ENCODE peak calls at places on chromosome 6, in nine cellular contexts. E is cardiac muscle cell; I is trophoblast cell; V is AG09309; Y is fibroblast of mammary gland; T is mammary epithelial cell; L is NCI-H524; O is DMS153; H is activated T-helper 1 cell treated with anti-CD3 and anti-CD28 coated beads, Interleukin-2, amount 50 U/mL, for 16 hours. Q is an unnamed sample.
A peak's percentile ranks its signal among the peaks of the same experiment; 100 is the strongest.

GRCh38 chr6:48765352-48765961 is 654.5 kb upstream of the PTCHD4 start:
- DNase-seq in E (peak; percentile 83), I (peak; percentile 13), V (no peak), Y (peak; percentile 80), T (peak; percentile 58), L (peak; percentile 54), O (peak; percentile 25), H (no peak), Q (peak; percentile 27)

GRCh38 chr6:116215414-116215813 is 38.5 kb downstream of the TSPYL4 start:
- DNase-seq in E (peak; percentile 25), I (no peak), V (no peak), Y (peak; percentile 21), T (no peak), L (peak; percentile 2), O (no peak), H (no peak), Q (no peak)

GRCh38 chr6:72031471-72031870 is 145.1 kb downstream of the RIMS1 start:
- DNase-seq in E (no peak), I (no peak), V (no peak), Y (no peak), T (peak; percentile 56), L (no peak), O (no peak), H (no peak), Q (no peak)

GRCh38 chr6:73728548-73729205 is 32.7 kb downstream of the CD109 start:
- DNase-seq in E (no peak), I (no peak), V (no peak), Y (no peak), T (no peak), L (no peak), O (no peak), H (no peak), Q (no peak)

GRCh38 chr6:52720301-52720700 is 43.0 kb downstream of the GSTA2 start:
- DNase-seq in E (no peak), I (no peak), V (no peak), Y (no peak), T (no peak), L (no peak), O (no peak), H (no peak), Q (no peak)

GRCh38 chr6:72864799-72865198 is 242.9 kb downstream of the KCNQ5 start:
- DNase-seq in E (no peak), I (no peak), V (no peak), Y (no peak), T (no peak), L (no peak), O (no peak), H (no peak), Q (no peak)

GRCh38 chr6:118187568-118188164 is 280.6 kb downstream of the SLC35F1 start:
- DNase-seq in E (peak; percentile 89), I (no peak), V (peak; percentile 48), Y (peak; percentile 94), T (no peak), L (no peak), O (no peak), H (no peak), Q (no peak)

GRCh38 chr6:108174371-108175175 is 8.8 kb downstream of the NR2E1 start:
- DNase-seq in E (peak; percentile 57), I (no peak), V (no peak), Y (peak; percentile 26), T (no peak), L (no peak), O (no peak), H (no peak), Q (no peak)

GRCh38 chr6:164408868-164409267 is 900.5 kb downstream of the C6orf118 start:
- DNase-seq in E (no peak), I (no peak), V (no peak), Y (no peak), T (no peak), L (no peak), O (no peak), H (no peak), Q (no peak)

GRCh38 chr6:145534986-145535385 is 200.3 kb downstream of the EPM2A start:
- DNase-seq in E (no peak), I (no peak), V (no peak), Y (peak; percentile 10), T (no peak), L (no peak), O (peak; percentile 51), H (no peak), Q (peak; percentile 65)

GRCh38 chr6:107713214-107713962 is 110.7 kb downstream of the SCML4 start:
- DNase-seq in E (no peak), I (no peak), V (no peak), Y (no peak), T (no peak), L (peak; percentile 11), O (no peak), H (no peak), Q (no peak)

GRCh38 chr6:144216668-144217218 is 66.4 kb downstream of the STX11 start:
- DNase-seq in E (no peak), I (no peak), V (no peak), Y (no peak), T (no peak), L (no peak), O (no peak), H (no peak), Q (no peak)

GRCh38 chr6:159529820-159530405 is 163.1 kb downstream of the SOD2 start:
- DNase-seq in E (no peak), I (no peak), V (no peak), Y (peak; percentile 6), T (no peak), L (peak; percentile 77), O (no peak), H (no peak), Q (no peak)

GRCh38 chr6:169666441-169666840 is 35.4 kb downstream of the WDR27 start:
- DNase-seq in E (no peak), I (no peak), V (no peak), Y (no peak), T (no peak), L (no peak), O (no peak), H (no peak), Q (no peak)

GRCh38 chr6:106546322-106547052 is 82.8 kb downstream of the RTN4IP1 start:
- DNase-seq in E (peak; percentile 69), I (no peak), V (peak; percentile 28), Y (peak; percentile 95), T (peak; percentile 92), L (no peak), O (peak; percentile 68), H (no peak), Q (no peak)

GRCh38 chr6:82711992-82712788 is 348.6 kb downstream of the TPBG start:
- DNase-seq in E (peak; percentile 70), I (no peak), V (peak; percentile 75), Y (peak; percentile 71), T (no peak), L (no peak), O (no peak), H (no peak), Q (no peak)

GRCh38 chr6:89237158-89237557 is 20.0 kb upstream of the GABRR1 start:
- DNase-seq in E (no peak), I (no peak), V (no peak), Y (no peak), T (peak; percentile 52), L (no peak), O (no peak), H (no peak), Q (no peak)

GRCh38 chr6:3727593-3728108 is 23.9 kb downstream of the PXDC1 start:
- DNase-seq in E (no peak), I (no peak), V (no peak), Y (no peak), T (no peak), L (no peak), O (no peak), H (no peak), Q (no peak)

GRCh38 chr6:5318617-5319016 is 57.3 kb downstream of the FARS2 start:
- DNase-seq in E (no peak), I (no peak), V (no peak), Y (no peak), T (no peak), L (no peak), O (no peak), H (no peak), Q (no peak)

GRCh38 chr6:7642784-7643183 is 52.8 kb downstream of the SNRNP48 start:
- DNase-seq in E (no peak), I (no peak), V (no peak), Y (no peak), T (no peak), L (no peak), O (no peak), H (no peak), Q (no peak)

GRCh38 chr6:67501738-67502137 is 1133.3 kb upstream of the ADGRB3 start:
- DNase-seq in E (peak; percentile 10), I (no peak), V (no peak), Y (no peak), T (no peak), L (no peak), O (no peak), H (no peak), Q (no peak)

GRCh38 chr6:21740719-21741118 is 147.2 kb downstream of the SOX4 start:
- DNase-seq in E (peak; percentile 46), I (no peak), V (no peak), Y (peak; percentile 48), T (no peak), L (peak; percentile 13), O (peak; percentile 46), H (no peak), Q (no peak)

GRCh38 chr6:4451101-4451500 is 315.7 kb upstream of the ECI2 start:
- DNase-seq in E (no peak), I (peak; percentile 73), V (no peak), Y (no peak), T (no peak), L (no peak), O (no peak), H (no peak), Q (no peak)

GRCh38 chr6:147970970-147971369 is 371.7 kb upstream of the SASH1 start:
- DNase-seq in E (peak; percentile 33), I (no peak), V (no peak), Y (peak; percentile 8), T (peak; percentile 14), L (peak; percentile 78), O (no peak), H (no peak), Q (no peak)

GRCh38 chr6:3287976-3288707 is 29.4 kb downstream of the PSMG4 start:
- DNase-seq in E (no peak), I (no peak), V (no peak), Y (no peak), T (no peak), L (no peak), O (no peak), H (no peak), Q (no peak)

GRCh38 chr6:145235207-145235606 is 500.1 kb downstream of the EPM2A start:
- DNase-seq in E (no peak), I (no peak), V (no peak), Y (no peak), T (no peak), L (no peak), O (no peak), H (no peak), Q (no peak)

GRCh38 chr6:36201612-36202011 is 5.1 kb downstream of the BRPF3 start:
- DNase-seq in E (no peak), I (no peak), V (no peak), Y (no peak), T (no peak), L (no peak), O (no peak), H (no peak), Q (no peak)

GRCh38 chr6:25138697-25139051 is 140.5 kb upstream of the CARMIL1 start:
- DNase-seq in E (no peak), I (no peak), V (no peak), Y (no peak), T (no peak), L (no peak), O (no peak), H (no peak), Q (no peak)

GRCh38 chr6:106113256-106113954 is 27.3 kb downstream of the PRDM1 start:
- DNase-seq in E (no peak), I (no peak), V (no peak), Y (no peak), T (no peak), L (no peak), O (no peak), H (no peak), Q (no peak)

GRCh38 chr6:89970609-89971337 is 76.5 kb downstream of the GJA10 start:
- DNase-seq in E (peak; percentile 68), I (peak; percentile 85), V (no peak), Y (peak; percentile 72), T (peak; percentile 45), L (peak; percentile 84), O (peak; percentile 59), H (no peak), Q (peak; percentile 48)

GRCh38 chr6:40996591-40997247 is 42.3 kb downstream of the UNC5CL start:
- DNase-seq in E (peak; percentile 38), I (no peak), V (no peak), Y (no peak), T (no peak), L (no peak), O (peak; percentile 69), H (no peak), Q (no peak)

Q was measured in NCI-H1092.